ENCODE peak calls at places on chromosomes 1 and 21, in seven cellular contexts. One of them, this sample, is unnamed.

GRCh38 chr1:201025571-201026002 is 2.1 kb upstream of the KIF21B start:
- DNase-seq in keratinocyte: no peak
- DNase-seq in prostate gland: no peak
- DNase-seq in heart left ventricle: no peak
- DNase-seq in nephron progenitor cell: peak; percentile 31
- DNase-seq in thoracic aorta: no peak
- DNase-seq in left ventricle myocardium inferior: no peak
- DNase-seq in this sample: no peak

GRCh38 chr1:230694464-230694863 is 19.5 kb downstream of the AGT start:
- DNase-seq in keratinocyte: no peak
- DNase-seq in prostate gland: no peak
- DNase-seq in heart left ventricle: no peak
- DNase-seq in nephron progenitor cell: no peak
- DNase-seq in thoracic aorta: no peak
- DNase-seq in left ventricle myocardium inferior: no peak
- DNase-seq in this sample: no peak

GRCh38 chr1:210565316-210565715 is 236.6 kb downstream of the HHAT start:
- DNase-seq in keratinocyte: no peak
- DNase-seq in prostate gland: no peak
- DNase-seq in heart left ventricle: no peak
- DNase-seq in nephron progenitor cell: no peak
- DNase-seq in thoracic aorta: no peak
- DNase-seq in left ventricle myocardium inferior: no peak
- DNase-seq in this sample: no peak

GRCh38 chr1:39973503-39974135 is 18.7 kb downstream of the MFSD2A start:
- DNase-seq in keratinocyte: no peak
- DNase-seq in prostate gland: peak; percentile 76
- DNase-seq in heart left ventricle: peak; percentile 81
- DNase-seq in nephron progenitor cell: peak; percentile 82
- DNase-seq in thoracic aorta: peak; percentile 17
- DNase-seq in left ventricle myocardium inferior: peak; percentile 64
- DNase-seq in this sample: peak; percentile 83

GRCh38 chr1:147545133-147545532 is 3.8 kb downstream of the BCL9 start:
- DNase-seq in keratinocyte: peak; percentile 98
- DNase-seq in prostate gland: peak; percentile 15
- DNase-seq in heart left ventricle: peak; percentile 30
- DNase-seq in nephron progenitor cell: no peak
- DNase-seq in thoracic aorta: no peak
- DNase-seq in left ventricle myocardium inferior: no peak
- DNase-seq in this sample: peak; percentile 12

GRCh38 chr1:219567341-219567947 is 45.5 kb downstream of the ZC3H11B start:
- DNase-seq in keratinocyte: no peak
- DNase-seq in prostate gland: no peak
- DNase-seq in heart left ventricle: no peak
- DNase-seq in nephron progenitor cell: no peak
- DNase-seq in thoracic aorta: no peak
- DNase-seq in left ventricle myocardium inferior: no peak
- DNase-seq in this sample: peak; percentile 3

GRCh38 chr1:44294588-44295007 is 60.5 kb downstream of the ERI3 start:
- DNase-seq in keratinocyte: no peak
- DNase-seq in prostate gland: no peak
- DNase-seq in heart left ventricle: no peak
- DNase-seq in nephron progenitor cell: peak; percentile 29
- DNase-seq in thoracic aorta: no peak
- DNase-seq in left ventricle myocardium inferior: no peak
- DNase-seq in this sample: no peak

GRCh38 chr1:248818505-248819374 is 7.0 kb downstream of the SH3BP5L start:
- DNase-seq in keratinocyte: no peak
- DNase-seq in prostate gland: no peak
- DNase-seq in heart left ventricle: no peak
- DNase-seq in nephron progenitor cell: no peak
- DNase-seq in thoracic aorta: no peak
- DNase-seq in left ventricle myocardium inferior: no peak
- DNase-seq in this sample: no peak

GRCh38 chr1:233359431-233359830 is 31.9 kb downstream of the MAP3K21 start:
- DNase-seq in keratinocyte: no peak
- DNase-seq in prostate gland: no peak
- DNase-seq in heart left ventricle: no peak
- DNase-seq in nephron progenitor cell: no peak
- DNase-seq in thoracic aorta: no peak
- DNase-seq in left ventricle myocardium inferior: no peak
- DNase-seq in this sample: no peak

GRCh38 chr21:45429221-45430164 is 24.5 kb downstream of the COL18A1 start:
- DNase-seq in keratinocyte: no peak
- DNase-seq in prostate gland: no peak
- DNase-seq in heart left ventricle: no peak
- DNase-seq in nephron progenitor cell: no peak
- DNase-seq in thoracic aorta: no peak
- DNase-seq in left ventricle myocardium inferior: no peak
- DNase-seq in this sample: no peak

GRCh38 chr21:45574081-45574501 is 31.9 kb upstream of the SLC19A1 start:
- DNase-seq in keratinocyte: no peak
- DNase-seq in prostate gland: no peak
- DNase-seq in heart left ventricle: no peak
- DNase-seq in nephron progenitor cell: no peak
- DNase-seq in thoracic aorta: no peak
- DNase-seq in left ventricle myocardium inferior: peak; percentile 9
- DNase-seq in this sample: peak; percentile 22

GRCh38 chr1:103250441-103250861 is 142.1 kb upstream of the COL11A1 start:
- DNase-seq in keratinocyte: no peak
- DNase-seq in prostate gland: no peak
- DNase-seq in heart left ventricle: no peak
- DNase-seq in nephron progenitor cell: peak; percentile 21
- DNase-seq in thoracic aorta: no peak
- DNase-seq in left ventricle myocardium inferior: no peak
- DNase-seq in this sample: no peak

GRCh38 chr1:20574686-20575543 is 14.0 kb upstream of the CDA start:
- DNase-seq in keratinocyte: no peak
- DNase-seq in prostate gland: peak; percentile 57
- DNase-seq in heart left ventricle: peak; percentile 86
- DNase-seq in nephron progenitor cell: peak; percentile 85
- DNase-seq in thoracic aorta: no peak
- DNase-seq in left ventricle myocardium inferior: peak; percentile 87
- DNase-seq in this sample: no peak

GRCh38 chr1:60762176-60762575 is 320.2 kb upstream of the NFIA start:
- DNase-seq in keratinocyte: no peak
- DNase-seq in prostate gland: no peak
- DNase-seq in heart left ventricle: no peak
- DNase-seq in nephron progenitor cell: no peak
- DNase-seq in thoracic aorta: no peak
- DNase-seq in left ventricle myocardium inferior: no peak
- DNase-seq in this sample: no peak

GRCh38 chr1:52139817-52140540 is 1.9 kb upstream of the ZFYVE9 start:
- DNase-seq in keratinocyte: peak; percentile 70
- DNase-seq in prostate gland: no peak
- DNase-seq in heart left ventricle: no peak
- DNase-seq in nephron progenitor cell: no peak
- DNase-seq in thoracic aorta: no peak
- DNase-seq in left ventricle myocardium inferior: no peak
- DNase-seq in this sample: no peak

GRCh38 chr1:52142220-52143153 is 598 bp downstream of the ZFYVE9 start:
- DNase-seq in keratinocyte: no peak
- DNase-seq in prostate gland: peak; percentile 32
- DNase-seq in heart left ventricle: peak; percentile 48
- DNase-seq in nephron progenitor cell: no peak
- DNase-seq in thoracic aorta: no peak
- DNase-seq in left ventricle myocardium inferior: peak; percentile 40
- DNase-seq in this sample: peak; percentile 40

GRCh38 chr1:52140633-52141512 is 1.0 kb upstream of the ZFYVE9 start:
- DNase-seq in keratinocyte: no peak
- DNase-seq in prostate gland: no peak
- DNase-seq in heart left ventricle: no peak
- DNase-seq in nephron progenitor cell: no peak
- DNase-seq in thoracic aorta: no peak
- DNase-seq in left ventricle myocardium inferior: no peak
- DNase-seq in this sample: no peak

GRCh38 chr1:52145137-52145536 is 3.2 kb downstream of the ZFYVE9 start:
- DNase-seq in keratinocyte: no peak
- DNase-seq in prostate gland: no peak
- DNase-seq in heart left ventricle: no peak
- DNase-seq in nephron progenitor cell: no peak
- DNase-seq in thoracic aorta: no peak
- DNase-seq in left ventricle myocardium inferior: no peak
- DNase-seq in this sample: no peak

DNA sequence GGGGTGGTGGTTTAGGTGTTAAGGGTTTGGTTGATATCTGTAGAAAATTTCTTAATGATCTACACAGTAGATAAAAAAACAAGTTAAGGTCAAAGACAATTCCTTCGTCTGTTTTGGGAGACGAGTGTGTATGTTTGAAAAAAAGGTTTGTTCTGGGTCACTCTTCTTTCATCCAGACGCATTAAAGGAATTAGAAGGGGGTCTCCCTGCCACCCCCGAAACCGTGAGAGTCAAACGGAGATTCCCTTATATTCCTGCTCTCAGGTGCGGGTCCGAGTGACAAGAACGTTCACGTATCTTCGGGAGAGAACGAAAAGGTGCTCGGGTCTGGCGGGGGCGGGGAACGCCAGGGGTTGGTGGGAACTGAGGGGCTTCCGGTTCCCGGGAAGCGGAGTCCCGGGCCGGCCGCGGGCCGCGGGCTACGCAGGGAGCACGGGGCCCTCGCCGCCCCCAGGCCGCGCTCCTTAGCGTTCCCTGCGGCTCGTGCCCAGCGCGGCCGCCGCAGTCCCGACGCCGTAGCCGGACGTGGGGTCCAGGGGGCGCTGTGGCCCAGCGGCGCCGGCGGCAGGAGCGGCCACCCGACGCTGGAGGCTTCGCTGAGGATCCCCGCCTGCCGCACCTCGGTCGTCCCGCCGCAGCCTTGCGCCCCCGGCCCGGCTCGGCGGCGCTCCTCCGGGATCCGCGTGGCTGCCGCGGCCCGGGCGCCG is at the start of gene ZFYVE9:
- DNase-seq in keratinocyte: no peak
- DNase-seq in prostate gland: peak; percentile 59
- DNase-seq in heart left ventricle: peak; percentile 83
- DNase-seq in nephron progenitor cell: peak; percentile 89
- DNase-seq in thoracic aorta: no peak
- DNase-seq in left ventricle myocardium inferior: peak; percentile 76
- DNase-seq in this sample: peak; percentile 88
- TF ChIP-seq CTCF in keratinocyte: peak; percentile 89
- TF ChIP-seq CTCF in prostate gland: peak; percentile 58
- TF ChIP-seq CTCF in heart left ventricle: peak; percentile 34
- TF ChIP-seq CTCF in nephron progenitor cell: peak; percentile 40
- TF ChIP-seq CTCF in thoracic aorta: peak; percentile 54
- TF ChIP-seq CTCF in left ventricle myocardium inferior: peak; percentile 86
- TF ChIP-seq CTCF in this sample: peak; percentile 83

GRCh38 chr1:25583519-25584370 is 32.8 kb upstream of the MAN1C1 start:
- DNase-seq in keratinocyte: no peak
- DNase-seq in prostate gland: no peak
- DNase-seq in heart left ventricle: no peak
- DNase-seq in nephron progenitor cell: no peak
- DNase-seq in thoracic aorta: no peak
- DNase-seq in left ventricle myocardium inferior: no peak
- DNase-seq in this sample: no peak

GRCh38 chr1:25579947-25580309 is 36.5 kb downstream of the LDLRAP1 start:
- DNase-seq in keratinocyte: no peak
- DNase-seq in prostate gland: no peak
- DNase-seq in heart left ventricle: no peak
- DNase-seq in nephron progenitor cell: no peak
- DNase-seq in thoracic aorta: no peak
- DNase-seq in left ventricle myocardium inferior: no peak
- DNase-seq in this sample: no peak

GRCh38 chr1:25579241-25579946 is 36.0 kb downstream of the LDLRAP1 start:
- DNase-seq in keratinocyte: no peak
- DNase-seq in prostate gland: no peak
- DNase-seq in heart left ventricle: no peak
- DNase-seq in nephron progenitor cell: no peak
- DNase-seq in thoracic aorta: no peak
- DNase-seq in left ventricle myocardium inferior: no peak
- DNase-seq in this sample: no peak

GRCh38 chr1:25580933-25581332 is 35.7 kb upstream of the MAN1C1 start:
- DNase-seq in keratinocyte: no peak
- DNase-seq in prostate gland: no peak
- DNase-seq in heart left ventricle: no peak
- DNase-seq in nephron progenitor cell: no peak
- DNase-seq in thoracic aorta: no peak
- DNase-seq in left ventricle myocardium inferior: no peak
- DNase-seq in this sample: no peak

DNA sequence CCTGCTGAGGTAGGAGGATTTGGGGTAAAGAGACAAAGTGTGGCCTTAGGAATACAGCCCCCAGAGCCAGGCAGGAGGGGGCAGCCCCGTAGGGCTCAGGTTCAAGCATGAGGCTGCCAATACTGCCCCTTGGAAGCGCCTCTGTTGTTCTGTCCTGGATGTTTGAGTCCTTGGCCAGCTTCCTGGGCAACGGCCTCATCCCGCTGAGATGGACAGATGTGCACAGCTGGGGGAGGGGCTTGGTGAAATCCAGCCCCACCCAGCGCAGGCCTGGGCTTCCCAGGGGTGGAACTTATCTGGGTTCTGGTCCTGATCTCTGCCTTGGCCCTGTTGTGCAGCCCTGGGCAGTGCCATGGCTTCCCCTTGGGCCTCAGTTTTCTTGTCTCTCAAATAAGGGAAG is 34.8 kb upstream of the MAN1C1 start:
- DNase-seq in keratinocyte: no peak
- DNase-seq in prostate gland: no peak
- DNase-seq in heart left ventricle: no peak
- DNase-seq in nephron progenitor cell: no peak
- DNase-seq in thoracic aorta: no peak
- DNase-seq in left ventricle myocardium inferior: no peak
- DNase-seq in this sample: no peak
- TF ChIP-seq CTCF in keratinocyte: no peak
- TF ChIP-seq CTCF in prostate gland: no peak
- TF ChIP-seq CTCF in heart left ventricle: no peak
- TF ChIP-seq CTCF in nephron progenitor cell: no peak
- TF ChIP-seq CTCF in thoracic aorta: no peak
- TF ChIP-seq CTCF in left ventricle myocardium inferior: no peak
- TF ChIP-seq CTCF in this sample: no peak

GRCh38 chr1:240831922-240832321 is 220.0 kb upstream of the GREM2 start:
- DNase-seq in keratinocyte: no peak
- DNase-seq in prostate gland: no peak
- DNase-seq in heart left ventricle: no peak
- DNase-seq in nephron progenitor cell: no peak
- DNase-seq in thoracic aorta: no peak
- DNase-seq in left ventricle myocardium inferior: no peak
- DNase-seq in this sample: no peak
- TF ChIP-seq CTCF in keratinocyte: no peak
- TF ChIP-seq CTCF in prostate gland: no peak
- TF ChIP-seq CTCF in heart left ventricle: no peak
- TF ChIP-seq CTCF in nephron progenitor cell: no peak
- TF ChIP-seq CTCF in thoracic aorta: no peak
- TF ChIP-seq CTCF in left ventricle myocardium inferior: no peak
- TF ChIP-seq CTCF in this sample: no peak

DNA sequence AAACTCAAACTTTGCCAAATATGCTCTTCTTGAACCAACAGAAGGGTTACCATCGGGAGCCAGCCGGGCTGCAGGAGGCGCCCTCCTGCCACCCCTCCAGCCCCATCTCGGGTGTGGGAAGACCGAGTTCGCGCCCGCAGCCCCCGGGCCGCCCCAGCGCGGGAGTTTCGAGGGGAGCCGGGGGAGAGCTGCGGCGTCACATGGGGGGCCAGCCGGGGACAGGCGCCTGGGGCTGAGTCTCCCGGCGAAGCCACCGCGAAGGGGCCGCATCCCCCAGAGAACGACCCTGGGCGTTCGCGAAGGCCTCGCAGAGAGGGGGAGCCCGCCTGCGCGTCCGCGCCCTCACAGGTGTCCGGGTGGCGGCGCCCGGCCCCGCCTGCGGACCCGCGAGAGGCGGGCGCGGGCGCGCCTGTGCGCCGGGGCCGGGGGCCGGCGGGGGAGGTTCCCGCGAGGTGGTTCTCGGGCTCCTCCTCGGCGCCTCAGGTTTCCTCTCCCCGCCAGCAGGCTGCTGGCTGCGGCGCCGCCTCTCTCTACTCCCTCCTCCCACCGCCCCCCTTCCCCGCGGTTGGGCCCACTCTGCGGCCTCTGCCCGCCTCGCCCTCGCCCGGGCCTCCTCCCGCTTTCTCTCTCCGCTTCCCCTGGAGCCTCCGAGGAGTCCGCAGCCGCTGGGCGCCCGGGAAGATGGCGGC is at the start of gene RAVER2:
- DNase-seq in keratinocyte: no peak
- DNase-seq in prostate gland: peak; percentile 84
- DNase-seq in heart left ventricle: peak; percentile 83
- DNase-seq in nephron progenitor cell: peak; percentile 90
- DNase-seq in thoracic aorta: peak; percentile 15
- DNase-seq in left ventricle myocardium inferior: peak; percentile 80
- DNase-seq in this sample: peak; percentile 53
- TF ChIP-seq CTCF in keratinocyte: peak; percentile 56
- TF ChIP-seq CTCF in prostate gland: peak; percentile 39
- TF ChIP-seq CTCF in heart left ventricle: peak; percentile 43
- TF ChIP-seq CTCF in nephron progenitor cell: peak; percentile 18
- TF ChIP-seq CTCF in thoracic aorta: peak; percentile 18
- TF ChIP-seq CTCF in left ventricle myocardium inferior: peak; percentile 60
- TF ChIP-seq CTCF in this sample: peak; percentile 26

This sample was measured in B cell.